ENCODE peak calls at places on chromosomes 4 and X, in six cellular contexts. K, H, L, I, A and B are unnamed samples.
A peak's percentile ranks its signal among the peaks of the same experiment; 100 is the strongest.

GRCh38 chr4:3732076-3733028 is 33.8 kb upstream of the ADRA2C start:
- DNase-seq in K (no peak), H (no peak), L (no peak), I (no peak), A (no peak), B (no peak)

GRCh38 chrX:110755061-110755460 is 40.6 kb downstream of the CHRDL1 start:
- DNase-seq in K (no peak), H (no peak), L (no peak), I (no peak), A (no peak), B (no peak)

GRCh38 chrX:10119399-10119990 is 37.3 kb upstream of the CLCN4 start:
- DNase-seq in K (no peak), H (peak; percentile 89), L (peak; percentile 65), I (peak; percentile 79), A (peak; percentile 85), B (peak; percentile 95)

GRCh38 chr4:129929052-129929451 is 833.1 kb downstream of the C4orf33 start:
- DNase-seq in K (no peak), H (no peak), L (no peak), I (no peak), A (no peak), B (no peak)

GRCh38 chr4:65623509-65623908 is 46.8 kb downstream of the EPHA5 start:
- DNase-seq in K (no peak), H (no peak), L (no peak), I (no peak), A (no peak), B (no peak)

GRCh38 chr4:87117051-87117729 is 103.2 kb downstream of the KLHL8 start:
- DNase-seq in K (no peak), H (no peak), L (no peak), I (no peak), A (no peak), B (no peak)

GRCh38 chrX:40132751-40133150 is 35.0 kb upstream of the BCOR start:
- DNase-seq in K (peak; percentile 68), H (no peak), L (no peak), I (no peak), A (no peak), B (no peak)

GRCh38 chr4:150722908-150723362 is 141.0 kb downstream of the MAB21L2 start:
- DNase-seq in K (peak; percentile 90), H (no peak), L (peak; percentile 38), I (no peak), A (no peak), B (no peak)

GRCh38 chr4:1502501-1502886 is 96.3 kb upstream of the NKX1-1 start:
- DNase-seq in K (peak; percentile 30), H (no peak), L (no peak), I (no peak), A (no peak), B (no peak)

GRCh38 chr4:71648448-71648847 is 135.4 kb downstream of the GC start:
- DNase-seq in K (no peak), H (no peak), L (no peak), I (no peak), A (no peak), B (no peak)